ENCODE peak calls at places on chromosomes 2 and 18, in nine cellular contexts. U, G, K, P, B, C, T, J and V are unnamed samples.

GRCh38 chr2:53452957-53453748 is 314.5 kb upstream of the CHAC2 start:
- DNase-seq in J (no peak), T (no peak), C (no peak), B (no peak), K (no peak), U (no peak), P (peak; percentile 11), G (no peak), V (no peak)

GRCh38 chr18:48949606-48950535 is 894 bp downstream of the SMAD7 start:
- DNase-seq in U (peak; percentile 33), C (peak; percentile 90), K (peak; percentile 85), G (peak; percentile 81), B (peak; percentile 73), T (no peak), J (peak; percentile 74), P (peak; percentile 60), V (peak; percentile 45)

GRCh38 chr2:233350708-233351107 is 3.6 kb upstream of the DGKD start:
- DNase-seq in K (peak; percentile 19), B (no peak), C (no peak), J (no peak), U (peak; percentile 79), P (peak; percentile 82), T (peak; percentile 88), G (no peak), V (peak; percentile 84)

GRCh38 chr2:201116959-201117734 is 1.2 kb downstream of the CFLAR start:
- DNase-seq in T (peak; percentile 81), P (peak; percentile 76), J (peak; percentile 87), B (peak; percentile 94), G (peak; percentile 5), U (no peak), K (no peak), C (peak; percentile 58), V (peak; percentile 93)

GRCh38 chr2:232325324-232326273 is 53.0 kb upstream of the ALPP start:
- DNase-seq in K (peak; percentile 81), G (peak; percentile 62), P (peak; percentile 58), B (peak; percentile 37), J (peak; percentile 70), C (peak; percentile 49), U (peak; percentile 25), T (no peak), V (peak; percentile 56)

GRCh38 chr2:233386382-233387041 is 32.2 kb downstream of the DGKD start:
- DNase-seq in U (no peak), K (no peak), G (no peak), C (no peak), J (no peak), B (peak; percentile 54), P (no peak), T (peak; percentile 54), V (peak; percentile 64)

GRCh38 chr2:75200140-75200985 is 1.0 kb upstream of the TACR1 start:
- DNase-seq in K (peak; percentile 81), C (peak; percentile 76), B (peak; percentile 25), J (no peak), U (no peak), G (peak; percentile 72), T (peak; percentile 39), P (peak; percentile 35), V (peak; percentile 33)

GRCh38 chr2:171432969-171433762 is 624 bp downstream of the METTL8 start:
- DNase-seq in T (no peak), J (no peak), U (peak; percentile 54), C (peak; percentile 57), K (no peak), B (peak; percentile 89), G (peak; percentile 56), P (peak; percentile 65), V (peak; percentile 17)

GRCh38 chr2:209578394-209579006 is 154.7 kb downstream of the MAP2 start:
- DNase-seq in U (no peak), B (no peak), J (no peak), P (no peak), C (peak; percentile 14), G (no peak), K (no peak), T (no peak), V (no peak)

GRCh38 chr2:43224131-43224570 is 2.3 kb downstream of the ZFP36L2 start:
- DNase-seq in K (peak; percentile 86), T (peak; percentile 49), U (no peak), G (peak; percentile 91), B (peak; percentile 84), P (peak; percentile 83), J (no peak), C (peak; percentile 85), V (peak; percentile 78)

GRCh38 chr2:234710587-234710986 is 213.7 kb upstream of the ARL4C start:
- DNase-seq in P (no peak), C (peak; percentile 26), U (no peak), T (no peak), J (no peak), B (no peak), K (no peak), G (no peak), V (no peak)

GRCh38 chr2:16161768-16162490 is 221.6 kb downstream of the MYCN start:
- DNase-seq in K (no peak), B (no peak), P (no peak), C (no peak), T (no peak), J (no peak), U (no peak), G (no peak), V (no peak)

GRCh38 chr2:119178811-119179601 is 20.5 kb upstream of the C1QL2 start:
- DNase-seq in B (no peak), C (no peak), K (no peak), T (no peak), U (no peak), G (no peak), J (no peak), P (no peak), V (no peak)

GRCh38 chr18:10757349-10757748 is 231.5 kb downstream of the NAPG start:
- DNase-seq in P (no peak), C (no peak), T (no peak), K (no peak), B (no peak), U (no peak), J (no peak), G (no peak), V (no peak)

GRCh38 chr18:54222922-54223567 is 1.4 kb downstream of the MBD2 start:
- DNase-seq in J (no peak), B (peak; percentile 91), K (no peak), U (no peak), P (peak; percentile 26), G (peak; percentile 16), T (no peak), C (no peak), V (no peak)

GRCh38 chr2:44097322-44097907 is 71.3 kb upstream of the PPM1B start:
- DNase-seq in K (no peak), P (no peak), J (no peak), U (no peak), T (no peak), G (no peak), C (no peak), B (no peak), V (no peak)

GRCh38 chr2:228657807-228658402 is 476.4 kb upstream of the SPHKAP start:
- DNase-seq in C (peak; percentile 62), U (no peak), P (peak; percentile 55), B (peak; percentile 50), G (peak; percentile 42), K (no peak), J (no peak), T (peak; percentile 9), V (peak; percentile 59)

GRCh38 chr2:233326500-233326899 is 18.9 kb downstream of the SAG start:
- DNase-seq in J (no peak), P (no peak), G (no peak), C (no peak), T (no peak), U (no peak), K (no peak), B (no peak), V (no peak)

DNA sequence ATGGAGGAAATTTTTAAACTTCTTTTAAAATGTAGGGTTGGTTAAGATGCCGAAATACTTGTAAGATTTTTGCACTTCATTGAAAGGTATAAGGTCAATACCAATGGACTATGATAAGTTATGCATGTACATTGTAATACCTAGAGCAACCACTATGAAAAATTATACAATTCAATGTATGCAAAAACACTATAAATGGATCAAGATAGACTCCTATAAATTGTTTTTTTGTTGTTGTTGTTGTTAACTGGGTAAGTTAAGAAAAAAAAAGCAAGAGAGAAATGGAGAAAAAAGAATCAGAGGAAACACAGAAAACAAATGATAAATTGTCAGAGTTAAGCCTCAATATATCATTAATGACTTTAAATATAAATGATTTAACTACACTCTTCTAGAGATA is 421.2 kb downstream of the TMEM182 start:
- DNase-seq in P (no peak), U (no peak), T (no peak), K (no peak), J (no peak), G (no peak), B (no peak), C (no peak), V (no peak)
- TF ChIP-seq CTCF in P (no peak), U (no peak), T (no peak), K (no peak), J (no peak), G (no peak), B (no peak), C (peak; percentile 26), V (peak; percentile 1)

GRCh38 chr2:219496781-219497494 is 1.8 kb upstream of the GMPPA start:
- DNase-seq in K (no peak), C (peak; percentile 65), J (no peak), U (no peak), B (no peak), P (no peak), T (peak; percentile 35), G (peak; percentile 48), V (no peak)
- H3K4me3 ChIP-seq in K (peak overlapping the region; percentile 90), C (peak overlapping the region; percentile 58), J (peak overlapping the region; percentile 79), U (no peak overlapping the region), B (no peak overlapping the region), P (no peak overlapping the region), T (peak overlapping the region; percentile 92), G (peak overlapping the region; percentile 18), V (peak overlapping the region; percentile 90)

GRCh38 chr2:218256612-218257350 is 4.0 kb upstream of the GPBAR1 start:
- DNase-seq in J (no peak), P (no peak), C (peak; percentile 23), G (no peak), T (no peak), B (no peak), U (no peak), K (no peak), V (no peak)
- TF ChIP-seq CTCF in J (no peak), P (no peak), C (no peak), G (no peak), T (no peak), B (no peak), U (no peak), K (no peak), V (no peak)

DNA sequence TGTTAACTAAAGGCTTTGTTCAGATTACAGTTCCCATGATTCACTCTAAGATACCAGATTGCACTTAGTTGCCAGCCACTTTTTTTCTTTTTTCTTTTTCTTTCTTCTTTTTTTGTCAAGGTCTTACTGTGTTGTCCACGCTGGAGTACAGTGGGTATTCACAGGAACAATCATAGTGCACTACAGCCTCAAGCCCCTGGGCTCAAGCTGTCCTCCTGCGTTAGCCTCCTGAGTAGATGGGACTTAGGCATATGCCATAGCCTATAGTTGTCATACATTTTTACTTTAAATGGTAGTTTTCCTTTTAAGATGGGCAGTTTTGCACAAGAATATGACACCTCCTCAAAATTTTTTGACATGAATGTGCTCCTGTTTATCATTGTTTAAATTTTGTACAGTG is 2.1 kb downstream of the UGP2 start:
- DNase-seq in B (no peak), P (no peak), G (no peak), T (no peak), J (no peak), U (no peak), K (no peak), C (no peak), V (no peak)
- H3K4me3 ChIP-seq in B (no peak overlapping the region), P (peak overlapping the region; percentile 59), G (peak overlapping the region; percentile 76), T (peak overlapping the region; percentile 97), J (peak overlapping the region; percentile 80), U (no peak overlapping the region), K (peak overlapping the region; percentile 93), C (peak overlapping the region; percentile 87), V (peak overlapping the region; percentile 96)